ENCODE peak calls at places on chromosomes 1 and 21, in six cellular contexts. M is fibroblast of mammary gland, Z is endodermal cell, D is endothelial cell, C is cardiac muscle cell, S is brain microvascular endothelial cell. I is an unnamed sample.

GRCh38 chr1:2050482-2050792 is 226 bp downstream of the PRKCZ start:
- DNase-seq in Z (no peak), D (no peak), C (no peak), M (no peak), S (no peak), I (no peak)

GRCh38 chr1:178011101-178011828 is 41.4 kb upstream of the SEC16B start:
- DNase-seq in Z (no peak), C (no peak), D (no peak), M (peak), S (peak), I (no peak)

GRCh38 chr1:33332357-33332789 is 11.5 kb upstream of the A3GALT2 start:
- DNase-seq in C (no peak), M (peak), D (no peak), S (no peak), Z (no peak), I (no peak)

GRCh38 chr21:45997495-45998275 is 16.1 kb downstream of the COL6A1 start:
- DNase-seq in C (no peak), S (no peak), Z (peak), M (no peak), D (peak), I (peak)

GRCh38 chr1:164794310-164794709 is 235.3 kb downstream of the PBX1 start:
- DNase-seq in M (peak), D (no peak), S (peak), Z (no peak), C (no peak), I (no peak)

GRCh38 chr1:233251321-233251720 is 44.2 kb downstream of the PCNX2 start:
- DNase-seq in M (no peak), S (no peak), D (no peak), Z (peak), C (no peak), I (no peak)

GRCh38 chr1:19387045-19387467 is 74.9 kb downstream of the SLC66A1 start:
- DNase-seq in C (no peak), S (no peak), D (no peak), Z (no peak), M (no peak), I (no peak)

GRCh38 chr21:41894511-41894910 is 15.4 kb upstream of the PRDM15 start:
- DNase-seq in Z (no peak), D (no peak), M (no peak), C (no peak), S (no peak), I (no peak)

GRCh38 chr1:172070055-172070454 is 228.8 kb downstream of the DNM3 start:
- DNase-seq in Z (no peak), C (no peak), D (no peak), S (no peak), M (peak), I (no peak)

GRCh38 chr21:44987886-44988606 is 48.2 kb downstream of the SLX9 start:
- DNase-seq in D (no peak), M (no peak), Z (no peak), S (no peak), C (no peak), I (peak)

GRCh38 chr1:214107322-214108096 is 119.7 kb downstream of the PROX1 start:
- DNase-seq in D (no peak), M (no peak), S (no peak), Z (no peak), C (peak), I (no peak)

GRCh38 chr21:32958288-32958992 is 67.3 kb upstream of the OLIG2 start:
- DNase-seq in S (no peak), D (peak), Z (peak), C (peak), M (no peak), I (no peak)

GRCh38 chr1:68384321-68384813 is 65.4 kb downstream of the RPE65 start:
- DNase-seq in D (no peak), M (peak), Z (no peak), C (no peak), S (peak), I (no peak)
- TF ChIP-seq CTCF in D (no peak), M (peak), Z (no peak), C (peak), S (peak), I (no peak)

GRCh38 chr1:192506741-192507155 is 68.8 kb upstream of the RGS1 start:
- DNase-seq in M (peak), Z (no peak), C (peak), S (no peak), D (no peak), I (no peak)
- TF ChIP-seq CTCF in M (peak), Z (peak), C (peak), S (peak), D (no peak), I (peak)

GRCh38 chr1:230280054-230280795 is 145.9 kb downstream of the PGBD5 start:
- DNase-seq in C (no peak), D (no peak), S (no peak), Z (no peak), M (no peak), I (no peak)
- TF ChIP-seq CTCF in C (peak), D (no peak), S (no peak), Z (peak), M (no peak), I (no peak)

DNA sequence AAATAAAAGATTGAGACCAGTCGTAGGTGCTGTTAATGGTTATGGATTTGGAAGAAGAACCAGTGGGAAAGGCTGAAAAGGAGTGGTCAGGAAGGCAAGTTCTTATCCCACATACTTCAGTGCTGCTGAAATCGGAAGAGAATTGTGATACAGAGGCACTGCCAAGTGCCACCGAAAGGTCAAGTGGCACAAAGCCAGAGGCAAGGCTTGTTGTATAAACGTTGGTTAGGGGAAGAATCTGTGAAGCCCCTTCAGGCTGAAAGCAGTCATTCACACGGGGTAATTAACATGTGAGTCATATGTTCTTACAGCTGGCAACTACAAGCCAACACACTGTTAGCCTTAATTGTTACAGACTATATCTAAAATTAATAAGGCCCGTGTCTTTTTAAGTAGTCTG is 48.8 kb downstream of the ZBTB40 start:
- DNase-seq in M (peak), Z (no peak), S (peak), C (peak), D (no peak), I (peak)
- TF ChIP-seq CTCF in M (no peak), Z (no peak), S (no peak), C (no peak), D (no peak), I (no peak)

DNA sequence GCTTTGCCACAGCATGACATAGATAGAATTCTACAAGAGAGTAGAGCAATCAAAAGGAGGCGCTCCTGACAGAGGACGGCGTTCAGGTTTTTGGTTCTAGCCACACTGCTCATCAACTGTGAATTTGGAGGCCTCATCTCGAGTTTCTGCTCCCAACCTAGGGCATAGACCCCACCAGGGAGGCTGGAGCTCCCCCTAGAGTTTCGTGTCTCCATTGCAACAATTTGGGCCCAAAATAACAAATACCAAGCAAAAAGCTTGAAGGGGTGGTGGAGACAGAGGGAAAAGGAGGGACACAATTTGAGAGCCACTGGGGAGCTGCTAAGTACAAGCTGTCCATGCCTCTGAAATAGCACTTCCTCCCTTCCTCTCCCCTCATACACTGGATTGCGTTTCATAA is 297.0 kb downstream of the GPATCH2 start:
- DNase-seq in M (peak), Z (peak), D (peak), C (peak), S (no peak), I (peak)
- TF ChIP-seq CTCF in M (peak), Z (peak), D (peak), C (peak), S (peak), I (peak)

DNA sequence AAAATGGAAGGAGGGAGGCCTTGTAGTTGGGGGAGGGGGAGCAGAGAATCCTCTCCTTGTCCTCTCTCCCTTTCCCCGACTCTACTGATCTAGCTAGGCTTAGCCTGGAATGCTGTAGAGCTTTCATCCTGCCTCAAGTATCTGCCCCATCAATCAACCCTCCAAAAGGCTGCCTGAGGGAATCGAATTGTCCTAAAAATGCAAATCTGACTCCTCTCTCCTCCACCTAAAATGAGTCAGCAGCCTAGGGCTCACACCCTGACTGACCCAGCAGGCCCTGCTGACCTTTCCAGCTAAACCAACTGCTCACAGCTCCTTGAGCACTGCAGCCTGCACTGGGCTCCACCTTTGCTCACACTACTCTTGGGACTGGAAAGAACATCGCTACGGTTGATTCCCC is 2.8 kb downstream of the HPDL start:
- DNase-seq in Z (peak), C (no peak), S (no peak), D (no peak), M (no peak), I (no peak)
- TF ChIP-seq CTCF in Z (no peak), C (no peak), S (no peak), D (no peak), M (no peak), I (no peak)

GRCh38 chr1:116855220-116855619 is 54.5 kb upstream of the PTGFRN start:
- DNase-seq in Z (peak), D (no peak), S (peak), M (peak), C (no peak), I (peak)

GRCh38 chr1:116853680-116854191 is 56.0 kb upstream of the PTGFRN start:
- DNase-seq in Z (peak), M (peak), D (peak), S (peak), C (no peak), I (peak)

GRCh38 chr1:116855788-116856187 is 53.9 kb upstream of the PTGFRN start:
- DNase-seq in C (no peak), S (no peak), D (no peak), M (peak), Z (no peak), I (peak)

GRCh38 chr1:116852910-116853309 is 56.8 kb upstream of the PTGFRN start:
- DNase-seq in C (no peak), M (peak), D (no peak), Z (peak), S (peak), I (no peak)

DNA sequence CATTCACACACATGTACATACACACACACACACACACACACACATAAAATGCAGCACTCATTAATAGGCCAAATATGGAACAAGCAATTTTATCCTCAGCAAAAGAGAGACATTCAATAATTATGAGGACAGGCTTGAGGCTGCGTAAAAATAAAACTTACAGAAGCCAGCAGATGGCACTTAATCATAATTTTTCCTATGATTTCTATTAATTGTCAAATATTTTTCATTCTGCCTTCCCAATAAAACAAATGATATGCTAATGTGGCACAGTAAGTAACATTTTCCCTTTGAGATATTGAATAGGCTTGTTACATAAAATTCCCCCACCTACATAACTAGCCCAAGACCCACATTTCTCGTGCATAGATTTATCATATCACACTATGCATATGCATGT is 55.4 kb upstream of the PTGFRN start:
- DNase-seq in Z (no peak), D (no peak), M (peak), C (no peak), S (no peak), I (no peak)
- TF ChIP-seq CTCF in Z (no peak), D (no peak), M (no peak), C (peak), S (no peak), I (peak)